ENCODE peak calls at places on chromosomes 11 and 22, in nine cellular contexts. T is psoas muscle, S is RWPE2, M is pancreas, Z is heart right ventricle, N is left lung, U is HCT116, X is PC-3, Y is right lobe of liver. I is an unnamed sample.

GRCh38 chr11:62444271-62444833 is 25.5 kb downstream of the SCGB1A1 start:
- ATAC-seq in M (peak; percentile 63), Y (peak; percentile 47), U (no peak), Z (peak; percentile 55), S (no peak), X (no peak), T (peak; percentile 39), N (peak; percentile 57), I (peak; percentile 67)

GRCh38 chr11:119432484-119433368 is 9.8 kb upstream of the THY1 start:
- ATAC-seq in S (peak; percentile 61), T (no peak), U (peak; percentile 63), Z (peak; percentile 87), N (peak; percentile 74), X (peak; percentile 57), M (peak; percentile 67), Y (peak; percentile 22), I (peak; percentile 54)

GRCh38 chr22:32204856-32205722 is at the start of gene RFPL2:
- ATAC-seq in M (no peak), Y (peak; percentile 64), N (peak; percentile 52), X (no peak), S (peak; percentile 83), T (no peak), Z (no peak), U (peak; percentile 87), I (no peak)

GRCh38 chr11:120973501-120973900 is 50.4 kb upstream of the TBCEL start:
- ATAC-seq in Y (no peak), T (no peak), N (no peak), M (no peak), S (no peak), X (no peak), U (no peak), Z (no peak), I (no peak)

GRCh38 chr22:30453731-30454510 is 17.9 kb downstream of the SEC14L3 start:
- ATAC-seq in S (no peak), Y (no peak), Z (no peak), T (no peak), M (no peak), N (peak; percentile 80), U (no peak), X (no peak), I (no peak)

GRCh38 chr11:84194696-84195095 is 908.5 kb upstream of the CCDC90B start:
- ATAC-seq in U (no peak), T (no peak), X (no peak), N (no peak), Y (peak; percentile 24), M (no peak), S (no peak), Z (no peak), I (no peak)

GRCh38 chr11:13105237-13105844 is 96.2 kb downstream of the RASSF10 start:
- ATAC-seq in U (no peak), N (no peak), Z (peak; percentile 74), M (peak; percentile 60), T (no peak), X (no peak), Y (peak; percentile 55), S (no peak), I (no peak)

GRCh38 chr11:114362958-114363357 is 37.4 kb downstream of the C11orf71 start:
- ATAC-seq in M (no peak), T (no peak), Y (no peak), Z (no peak), U (no peak), X (no peak), S (no peak), N (no peak), I (no peak)

GRCh38 chr22:37222440-37222971 is 10.2 kb upstream of the SSTR3 start:
- ATAC-seq in N (peak; percentile 11), Z (no peak), X (no peak), S (no peak), M (no peak), Y (no peak), T (no peak), U (no peak), I (no peak)

GRCh38 chr11:28842716-28843115 is 734.5 kb downstream of the METTL15 start:
- ATAC-seq in N (no peak), S (no peak), M (no peak), U (no peak), T (no peak), Y (no peak), Z (no peak), X (no peak), I (no peak)

GRCh38 chr22:48659393-48659792 is 1168.3 kb downstream of the BRD1 start:
- ATAC-seq in Z (peak; percentile 47), U (no peak), T (no peak), X (no peak), N (no peak), S (no peak), M (no peak), Y (no peak), I (no peak)

GRCh38 chr11:76067099-76067498 is 139.2 kb downstream of the WNT11 start:
- ATAC-seq in T (no peak), Z (no peak), S (no peak), Y (no peak), N (no peak), M (peak; percentile 94), X (no peak), U (no peak), I (no peak)

GRCh38 chr11:10534331-10534730 is 6.7 kb downstream of the RNF141 start:
- ATAC-seq in N (no peak), S (no peak), X (no peak), Y (no peak), U (no peak), T (no peak), Z (no peak), M (no peak), I (no peak)

DNA sequence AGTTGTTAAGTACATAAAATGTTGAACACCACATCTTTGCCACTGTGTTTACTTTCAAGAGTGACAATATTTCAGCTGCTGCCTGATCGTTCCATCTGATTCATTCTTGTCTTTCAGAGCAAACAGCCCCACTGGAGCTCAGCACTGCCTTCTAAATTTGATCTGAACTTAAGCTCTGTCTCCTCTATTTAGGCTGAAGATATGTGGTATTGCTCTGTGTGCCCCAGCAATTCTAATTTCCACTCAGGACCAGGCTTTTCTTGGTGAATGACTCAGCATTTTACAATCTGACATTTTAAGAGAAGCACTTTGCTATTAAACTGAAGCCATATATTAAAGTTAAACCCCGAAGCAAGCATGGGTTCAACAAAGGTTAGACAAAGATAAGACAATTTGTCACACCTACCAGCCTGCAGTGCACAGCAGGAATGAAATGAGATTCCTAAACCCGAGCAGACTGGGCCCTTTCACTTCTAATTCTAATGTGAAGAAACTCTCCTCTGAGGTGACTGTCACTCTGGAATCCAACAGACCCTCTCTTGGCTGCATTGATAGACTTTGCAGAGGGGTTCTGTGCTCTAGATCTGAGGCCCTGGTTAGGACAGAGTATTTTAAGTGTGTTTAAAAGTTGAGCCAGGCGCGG is 41.7 kb upstream of the PLET1 start:
- ATAC-seq in S (no peak), X (peak; percentile 73), Z (no peak), N (peak; percentile 23), Y (no peak), M (no peak), U (peak; percentile 32), T (no peak), I (no peak)
- H3K27ac ChIP-seq in S (no peak overlapping the region), X (peak overlapping the region; percentile 31), Z (peak overlapping the region; percentile 78), N (no peak overlapping the region), Y (peak overlapping the region; percentile 59), M (no peak overlapping the region), U (no peak overlapping the region), T (peak overlapping the region; percentile 43), I (peak overlapping the region; percentile 36)

GRCh38 chr11:69943506-69943905 is 124.3 kb upstream of the FGF3 start:
- ATAC-seq in Z (peak; percentile 56), U (no peak), M (no peak), X (no peak), N (no peak), S (no peak), T (no peak), Y (no peak), I (no peak)

GRCh38 chr11:69944146-69944795 is 125.1 kb upstream of the FGF3 start:
- ATAC-seq in T (no peak), S (no peak), Y (no peak), U (no peak), M (no peak), N (no peak), Z (no peak), X (no peak), I (no peak)

GRCh38 chr11:69947059-69947771 is 128.0 kb upstream of the FGF3 start:
- ATAC-seq in Z (no peak), N (no peak), M (no peak), U (no peak), X (no peak), Y (no peak), S (no peak), T (no peak), I (no peak)

GRCh38 chr11:69943066-69943465 is 123.8 kb upstream of the FGF3 start:
- ATAC-seq in M (no peak), Z (no peak), U (peak; percentile 71), S (peak; percentile 62), T (no peak), X (peak; percentile 68), N (no peak), Y (peak; percentile 84), I (no peak)

DNA sequence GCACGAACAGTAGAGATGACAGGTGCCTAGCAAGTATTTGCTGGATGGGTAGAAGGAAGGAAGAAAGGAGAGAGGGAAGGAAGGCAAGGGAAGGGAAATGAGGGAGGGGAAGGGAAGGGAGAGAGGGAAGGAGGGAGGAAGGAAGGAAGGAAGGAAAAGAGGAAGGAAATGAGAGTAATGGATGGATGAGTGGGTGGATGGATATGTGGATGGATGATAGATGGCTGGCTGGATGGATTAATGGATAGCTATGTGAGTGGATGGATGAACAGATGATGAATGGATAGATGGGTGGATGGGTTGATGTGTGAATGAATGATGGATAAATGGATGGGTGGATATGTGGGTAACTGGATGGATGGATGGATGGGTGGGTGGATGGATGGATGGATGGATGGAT is 125.9 kb upstream of the FGF3 start:
- ATAC-seq in T (no peak), S (no peak), M (no peak), Z (no peak), Y (no peak), X (no peak), N (no peak), U (no peak), I (no peak)
- TF ChIP-seq CTCF in T (no peak), S (no peak), M (no peak), Z (no peak), Y (no peak), X (no peak), N (no peak), U (no peak), I (no peak)

GRCh38 chr11:126212089-126212660 is 593 bp downstream of the FAM118B start:
- ATAC-seq in U (no peak), X (no peak), Y (no peak), N (peak; percentile 1), T (no peak), Z (no peak), S (no peak), M (no peak), I (no peak)
- H3K4me1 ChIP-seq in U (peaks cover 4% of the 10 kb centered on the region), X (peaks cover 20% of the 10 kb centered on the region), Y (no peaks in the 10 kb centered on the region), N (peaks cover 54% of the 10 kb centered on the region), T (peaks cover 54% of the 10 kb centered on the region), Z (peaks cover 48% of the 10 kb centered on the region), S (peaks cover 9% of the 10 kb centered on the region), M (no peaks in the 10 kb centered on the region), I (no peaks in the 10 kb centered on the region)

GRCh38 chr11:32991898-32992297 is 23.8 kb upstream of the DEPDC7 start:
- ATAC-seq in N (no peak), S (no peak), X (no peak), Z (no peak), U (no peak), M (no peak), T (no peak), Y (no peak), I (no peak)
- H3K27ac ChIP-seq in N (no peak overlapping the region), S (no peak overlapping the region), X (no peak overlapping the region), Z (no peak overlapping the region), U (no peak overlapping the region), M (no peak overlapping the region), T (no peak overlapping the region), Y (no peak overlapping the region), I (no peak overlapping the region)

I was measured in gastroesophageal sphincter.